ENCODE peak calls at places on chromosome 2, in nine cellular contexts. T is CD4-positive, CD25-positive, alpha-beta regulatory T cell; M is SK-N-MC; S is neural progenitor cell; F is substantia nigra; K is thyroid gland; C is GM23338; G is thoracic aorta; J is iPS DF 6.9. A is an unnamed sample.

GRCh38 chr2:181070119-181070833 is 89.9 kb downstream of the UBE2E3 start:
- DNase-seq in T (no peak), M (no peak), S (no peak), F (no peak), K (no peak), C (no peak), G (no peak), J (no peak), A (no peak)

GRCh38 chr2:68749345-68749744 is 14.7 kb downstream of the ARHGAP25 start:
- DNase-seq in T (no peak), M (no peak), S (no peak), F (no peak), K (no peak), C (no peak), G (no peak), J (no peak), A (no peak)

GRCh38 chr2:127654084-127654837 is 8.3 kb downstream of the GPR17 start:
- DNase-seq in T (no peak), M (no peak), S (no peak), F (no peak), K (no peak), C (no peak), G (no peak), J (no peak), A (no peak)

GRCh38 chr2:202780514-202781021 is 91.0 kb downstream of the ICA1L start:
- DNase-seq in T (no peak), M (no peak), S (no peak), F (no peak), K (no peak), C (no peak), G (no peak), J (no peak), A (no peak)

GRCh38 chr2:191316246-191316645 is 71.0 kb downstream of the MYO1B start:
- DNase-seq in T (no peak), M (no peak), S (no peak), F (no peak), K (no peak), C (no peak), G (no peak), J (no peak), A (no peak)

GRCh38 chr2:119260636-119261497 is 37.2 kb downstream of the STEAP3 start:
- DNase-seq in T (no peak), M (no peak), S (no peak), F (no peak), K (no peak), C (no peak), G (no peak), J (no peak), A (no peak)

GRCh38 chr2:180017764-180018163 is 10.7 kb upstream of the CWC22 start:
- DNase-seq in T (no peak), M (no peak), S (no peak), F (no peak), K (peak; percentile 49), C (no peak), G (no peak), J (no peak), A (peak; percentile 32)

GRCh38 chr2:119369845-119370244 is 3.1 kb downstream of the DBI start:
- DNase-seq in T (no peak), M (no peak), S (no peak), F (no peak), K (no peak), C (no peak), G (no peak), J (no peak), A (no peak)

GRCh38 chr2:191620144-191620543 is 57.8 kb upstream of the NABP1 start:
- DNase-seq in T (no peak), M (no peak), S (no peak), F (no peak), K (no peak), C (no peak), G (no peak), J (no peak), A (no peak)

GRCh38 chr2:128584296-128584900 is 265.7 kb upstream of the HS6ST1 start:
- DNase-seq in T (no peak), M (no peak), S (no peak), F (no peak), K (no peak), C (no peak), G (no peak), J (no peak), A (no peak)

GRCh38 chr2:60479226-60480088 is 74.0 kb downstream of the BCL11A start:
- DNase-seq in T (no peak), M (no peak), S (no peak), F (no peak), K (no peak), C (no peak), G (no peak), J (no peak), A (no peak)

GRCh38 chr2:152465541-152465940 is 130.6 kb downstream of the FMNL2 start:
- DNase-seq in T (no peak), M (no peak), S (no peak), F (no peak), K (peak; percentile 28), C (no peak), G (no peak), J (no peak), A (no peak)

GRCh38 chr2:235539773-235540172 is 45.9 kb downstream of the AGAP1 start:
- DNase-seq in T (no peak), M (no peak), S (no peak), F (no peak), K (no peak), C (no peak), G (no peak), J (no peak), A (no peak)

GRCh38 chr2:191857406-191857805 is 10.5 kb upstream of the CAVIN2 start:
- DNase-seq in T (no peak), M (no peak), S (no peak), F (no peak), K (no peak), C (no peak), G (no peak), J (no peak), A (no peak)

GRCh38 chr2:20025065-20025786 is 12.8 kb upstream of the MATN3 start:
- DNase-seq in T (no peak), M (no peak), S (no peak), F (no peak), K (no peak), C (no peak), G (no peak), J (no peak), A (no peak)

GRCh38 chr2:117137371-117137770 is 677.1 kb upstream of the DDX18 start:
- DNase-seq in T (no peak), M (no peak), S (no peak), F (no peak), K (no peak), C (no peak), G (no peak), J (no peak), A (no peak)

GRCh38 chr2:121076501-121076820 is 208.5 kb downstream of the TFCP2L1 start:
- DNase-seq in T (no peak), M (no peak), S (no peak), F (no peak), K (no peak), C (no peak), G (no peak), J (no peak), A (no peak)

GRCh38 chr2:163673522-163673921 is 62.3 kb downstream of the FIGN start:
- DNase-seq in T (no peak), M (no peak), S (no peak), F (no peak), K (no peak), C (no peak), G (no peak), J (no peak), A (no peak)
- H3K27ac ChIP-seq in T (no peak overlapping the region), M (no peak overlapping the region), S (no peak overlapping the region), F (no peak overlapping the region), K (no peak overlapping the region), C (no peak overlapping the region), G (no peak overlapping the region), J (no peak overlapping the region), A (no peak overlapping the region)

GRCh38 chr2:11099122-11100065 is 55.9 kb upstream of the SLC66A3 start:
- DNase-seq in T (no peak), M (no peak), S (no peak), F (peak; percentile 24), K (no peak), C (no peak), G (no peak), J (no peak), A (no peak)

GRCh38 chr2:11100130-11100529 is 55.1 kb upstream of the SLC66A3 start:
- DNase-seq in T (no peak), M (no peak), S (no peak), F (no peak), K (no peak), C (no peak), G (no peak), J (no peak), A (no peak)

GRCh38 chr2:11096591-11096990 is 58.7 kb upstream of the SLC66A3 start:
- DNase-seq in T (no peak), M (no peak), S (no peak), F (no peak), K (no peak), C (no peak), G (no peak), J (no peak), A (no peak)

GRCh38 chr2:11097988-11098387 is 57.3 kb upstream of the SLC66A3 start:
- DNase-seq in T (no peak), M (no peak), S (no peak), F (no peak), K (no peak), C (no peak), G (no peak), J (no peak), A (no peak)

GRCh38 chr2:11097038-11097720 is 58.1 kb upstream of the SLC66A3 start:
- DNase-seq in T (no peak), M (no peak), S (no peak), F (no peak), K (peak; percentile 76), C (no peak), G (no peak), J (no peak), A (no peak)
- H3K27ac ChIP-seq in T (no peak overlapping the region), M (no peak overlapping the region), S (no peak overlapping the region), F (no peak overlapping the region), K (no peak overlapping the region), C (no peak overlapping the region), G (no peak overlapping the region), J (no peak overlapping the region), A (no peak overlapping the region)

DNA sequence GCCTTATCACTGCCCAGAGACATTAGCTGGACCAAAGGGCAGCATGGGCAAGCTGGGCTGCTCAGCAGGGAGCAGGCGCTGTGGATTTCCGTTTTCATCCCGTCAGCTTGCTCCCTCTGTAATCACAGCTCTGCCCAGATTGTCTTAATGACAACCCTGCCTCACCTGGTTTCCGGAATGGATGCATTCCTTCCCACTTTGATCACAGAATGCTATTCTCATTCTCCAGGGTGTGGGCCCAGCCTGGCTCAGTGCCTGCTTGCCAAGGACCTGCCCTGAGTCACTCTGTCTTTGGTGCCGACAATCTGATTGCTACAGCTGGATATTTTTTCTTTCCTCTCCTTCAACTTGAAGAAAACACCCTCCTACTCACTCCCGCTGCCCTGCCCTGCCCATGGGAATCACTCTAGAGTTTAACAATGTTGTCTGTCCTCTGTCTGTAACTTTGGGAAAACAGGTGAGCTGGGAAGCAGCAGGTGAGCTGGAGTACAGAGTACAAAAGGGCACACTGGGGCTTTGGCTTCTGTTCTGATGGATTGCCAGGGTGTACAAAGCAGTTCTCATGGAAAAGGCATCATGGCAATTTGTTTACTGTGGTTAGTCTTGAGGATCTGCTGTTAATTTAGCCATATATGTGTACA is 27.2 kb upstream of the FAM136A start:
- DNase-seq in T (no peak), M (no peak), S (no peak), F (no peak), K (peak; percentile 84), C (peak; percentile 54), G (no peak), J (no peak), A (peak; percentile 73)
- H3K27ac ChIP-seq in T (no peak overlapping the region), M (no peak overlapping the region), S (no peak overlapping the region), F (no peak overlapping the region), K (peak overlapping the region; percentile 42), C (no peak overlapping the region), G (no peak overlapping the region), J (no peak overlapping the region), A (peak overlapping the region; percentile 74)

GRCh38 chr2:44342854-44343253 is 18.4 kb downstream of the PREPL start:
- DNase-seq in T (no peak), M (no peak), S (peak; percentile 39), F (no peak), K (peak; percentile 13), C (peak; percentile 36), G (no peak), J (no peak), A (no peak)
- H3K27ac ChIP-seq in T (no peak overlapping the region), M (no peak overlapping the region), S (no peak overlapping the region), F (no peak overlapping the region), K (no peak overlapping the region), C (no peak overlapping the region), G (no peak overlapping the region), J (no peak overlapping the region), A (no peak overlapping the region)

A was measured in stomach.